ENCODE peak calls at places on chromosomes 7 and 10, in six cellular contexts. X is foreskin keratinocyte, K is AG04449, B is HFF-Myc, P is adrenal gland, L is cardiac fibroblast. D is an unnamed sample.

GRCh38 chr7:111192614-111193053 is 101.7 kb downstream of the LRRN3 start:
- DNase-seq in X (no peak), K (no peak), B (no peak), P (no peak), L (no peak), D (no peak)

GRCh38 chr7:155961241-155962190 is 149.3 kb upstream of the SHH start:
- DNase-seq in X (peak), K (no peak), B (no peak), P (no peak), L (no peak), D (no peak)

GRCh38 chr7:112019932-112020331 is 186.3 kb downstream of the DOCK4 start:
- DNase-seq in X (no peak), K (no peak), B (no peak), P (no peak), L (no peak), D (no peak)

GRCh38 chr7:151110941-151111645 is 24.8 kb downstream of the AGAP3 start:
- DNase-seq in X (no peak), K (no peak), B (no peak), P (peak), L (peak), D (peak)

GRCh38 chr7:79820387-79820786 is 314.2 kb upstream of the GNAI1 start:
- DNase-seq in X (no peak), K (no peak), B (peak), P (peak), L (peak), D (peak)

GRCh38 chr10:119139464-119140067 is 25.9 kb downstream of the SFXN4 start:
- DNase-seq in X (no peak), K (no peak), B (no peak), P (peak), L (peak), D (peak)

GRCh38 chr7:88377421-88377820 is 70.7 kb upstream of the STEAP4 start:
- DNase-seq in X (peak), K (no peak), B (no peak), P (no peak), L (no peak), D (no peak)

GRCh38 chr10:14603539-14604102 is 171.1 kb downstream of the FAM107B start:
- DNase-seq in X (no peak), K (no peak), B (no peak), P (no peak), L (peak), D (no peak)

GRCh38 chr10:28241766-28242399 is 61.0 kb downstream of the MPP7 start:
- DNase-seq in X (no peak), K (no peak), B (peak), P (peak), L (peak), D (peak)

GRCh38 chr10:132893090-132893489 is 49.3 kb downstream of the CFAP46 start:
- DNase-seq in X (no peak), K (no peak), B (no peak), P (no peak), L (peak), D (no peak)

GRCh38 chr10:115706482-115707076 is 566.4 kb downstream of the GFRA1 start:
- DNase-seq in X (no peak), K (no peak), B (peak), P (no peak), L (peak), D (peak)

GRCh38 chr10:43402880-43403452 is 6.0 kb downstream of the HNRNPF start:
- DNase-seq in X (no peak), K (no peak), B (no peak), P (no peak), L (no peak), D (no peak)

GRCh38 chr10:62230344-62231138 is 38.1 kb downstream of the RTKN2 start:
- DNase-seq in X (no peak), K (no peak), B (no peak), P (no peak), L (peak), D (peak)

GRCh38 chr10:92849234-92849525 is 860 bp downstream of the EXOC6 start:
- DNase-seq in X (no peak), K (no peak), B (no peak), P (peak), L (peak), D (no peak)

GRCh38 chr7:849781-850180 is 17.5 kb downstream of the SUN1 start:
- DNase-seq in X (no peak), K (no peak), B (no peak), P (no peak), L (no peak), D (no peak)

GRCh38 chr10:71342850-71343773 is 24.1 kb downstream of the SLC29A3 start:
- DNase-seq in X (no peak), K (no peak), B (no peak), P (no peak), L (no peak), D (peak)

GRCh38 chr10:89091501-89091900 is 100.9 kb downstream of the FAS start:
- DNase-seq in X (no peak), K (no peak), B (no peak), P (no peak), L (peak), D (peak)

GRCh38 chr10:96509017-96509641 is 4.6 kb downstream of the TLL2 start:
- DNase-seq in X (peak), K (peak), B (no peak), P (no peak), L (peak), D (peak)

GRCh38 chr10:2111936-2112335 is 374.6 kb upstream of the ADARB2 start:
- DNase-seq in X (peak), K (no peak), B (no peak), P (no peak), L (peak), D (peak)

GRCh38 chr10:12337973-12338372 is 11.4 kb upstream of the CAMK1D start:
- DNase-seq in X (no peak), K (no peak), B (no peak), P (no peak), L (no peak), D (peak)

GRCh38 chr10:132446661-132447445 is 49.9 kb downstream of the PWWP2B start:
- DNase-seq in X (peak), K (no peak), B (no peak), P (peak), L (peak), D (peak)

GRCh38 chr7:7970620-7971307 is 2.2 kb downstream of the GLCCI1 start:
- DNase-seq in X (no peak), K (no peak), B (no peak), P (no peak), L (peak), D (peak)

GRCh38 chr7:144391823-144392255 is 11.7 kb downstream of the NOBOX start:
- DNase-seq in X (no peak), K (no peak), B (peak), P (peak), L (peak), D (peak)

GRCh38 chr7:37083311-37084096 is 359.2 kb upstream of the AOAH start:
- DNase-seq in X (no peak), K (peak), B (no peak), P (no peak), L (peak), D (peak)

GRCh38 chr10:77987671-77988070 is 41.6 kb downstream of the POLR3A start:
- DNase-seq in X (no peak), K (no peak), B (no peak), P (no peak), L (no peak), D (no peak)

GRCh38 chr10:25766213-25766612 is 167.8 kb upstream of the MYO3A start:
- DNase-seq in X (no peak), K (no peak), B (no peak), P (no peak), L (no peak), D (no peak)

GRCh38 chr10:25766687-25767221 is 167.3 kb upstream of the MYO3A start:
- DNase-seq in X (no peak), K (no peak), B (no peak), P (no peak), L (no peak), D (no peak)

GRCh38 chr10:25768167-25768566 is 165.9 kb upstream of the MYO3A start:
- DNase-seq in X (no peak), K (no peak), B (no peak), P (no peak), L (no peak), D (no peak)
- TF ChIP-seq CTCF in X (no peak), K (no peak), B (no peak), P (no peak), L (no peak), D (no peak)

GRCh38 chr10:18583575-18584270 is 67.7 kb downstream of the NSUN6 start:
- DNase-seq in X (no peak), K (no peak), B (no peak), P (no peak), L (peak), D (peak)
- TF ChIP-seq CTCF in X (peak), K (no peak), B (peak), P (peak), L (peak), D (peak)

GRCh38 chr7:30625283-30625682 is 30.6 kb downstream of the GARS1 start:
- DNase-seq in X (no peak), K (no peak), B (no peak), P (no peak), L (no peak), D (no peak)
- TF ChIP-seq CTCF in X (peak), K (no peak), B (no peak), P (no peak), L (no peak), D (no peak)

GRCh38 chr10:25557136-25557535 is 376.9 kb upstream of the MYO3A start:
- DNase-seq in X (no peak), K (no peak), B (no peak), P (no peak), L (peak), D (peak)

GRCh38 chr10:25556457-25556856 is 377.6 kb upstream of the MYO3A start:
- DNase-seq in X (peak), K (no peak), B (no peak), P (no peak), L (peak), D (no peak)

GRCh38 chr10:25552283-25552919 is 377.6 kb downstream of the GPR158 start:
- DNase-seq in X (no peak), K (no peak), B (no peak), P (no peak), L (peak), D (no peak)

GRCh38 chr10:25561761-25562160 is 372.3 kb upstream of the MYO3A start:
- DNase-seq in X (no peak), K (no peak), B (no peak), P (no peak), L (no peak), D (no peak)

GRCh38 chr10:25555865-25556264 is 378.2 kb upstream of the MYO3A start:
- DNase-seq in X (no peak), K (no peak), B (no peak), P (no peak), L (no peak), D (no peak)
- TF ChIP-seq CTCF in X (no peak), K (no peak), B (no peak), P (no peak), L (no peak), D (no peak)

GRCh38 chr10:87579563-87579962 is 74.9 kb downstream of the MINPP1 start:
- DNase-seq in X (no peak), K (no peak), B (no peak), P (no peak), L (peak), D (peak)

GRCh38 chr10:87575851-87576250 is 71.2 kb downstream of the MINPP1 start:
- DNase-seq in X (no peak), K (no peak), B (no peak), P (no peak), L (no peak), D (no peak)

GRCh38 chr10:87578799-87579401 is 74.2 kb downstream of the MINPP1 start:
- DNase-seq in X (no peak), K (no peak), B (no peak), P (no peak), L (peak), D (peak)

DNA sequence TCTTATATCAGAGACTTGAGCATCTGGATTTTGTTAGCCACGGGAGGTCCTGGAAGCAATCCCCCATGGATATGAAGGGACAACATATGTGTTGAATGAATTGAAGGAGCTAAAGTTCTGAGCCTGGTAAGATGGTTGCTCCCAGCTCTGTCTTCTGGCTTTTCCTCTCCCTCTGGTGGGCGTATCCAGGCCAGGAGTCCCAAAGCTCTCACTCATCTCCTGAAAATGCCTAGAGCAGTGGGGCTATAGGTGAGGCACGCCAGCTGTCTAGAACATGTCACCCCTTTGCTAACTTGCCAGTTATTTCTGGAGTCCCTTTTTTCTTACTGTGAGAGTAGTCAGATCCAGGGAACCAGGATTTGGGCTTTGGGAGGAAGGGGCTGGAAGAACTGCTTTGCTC is 73.5 kb downstream of the MINPP1 start:
- DNase-seq in X (no peak), K (no peak), B (no peak), P (no peak), L (no peak), D (no peak)
- TF ChIP-seq CTCF in X (no peak), K (no peak), B (no peak), P (no peak), L (no peak), D (no peak)

GRCh38 chr7:76216683-76217082 is 15.0 kb downstream of the SRRM3 start:
- DNase-seq in X (no peak), K (no peak), B (no peak), P (no peak), L (no peak), D (no peak)

GRCh38 chr7:76222839-76223238 is 21.1 kb downstream of the SRRM3 start:
- DNase-seq in X (no peak), K (no peak), B (no peak), P (no peak), L (no peak), D (no peak)

GRCh38 chr7:76222333-76222732 is 20.6 kb downstream of the SRRM3 start:
- DNase-seq in X (no peak), K (no peak), B (no peak), P (no peak), L (no peak), D (no peak)

GRCh38 chr7:76220185-76221057 is 18.7 kb downstream of the SRRM3 start:
- DNase-seq in X (no peak), K (no peak), B (no peak), P (peak), L (peak), D (peak)

GRCh38 chr7:76217942-76218566 is 16.4 kb downstream of the SRRM3 start:
- DNase-seq in X (no peak), K (no peak), B (no peak), P (no peak), L (no peak), D (no peak)
- TF ChIP-seq CTCF in X (no peak), K (no peak), B (no peak), P (no peak), L (no peak), D (no peak)

GRCh38 chr10:87916515-87916914 is 53.1 kb downstream of the PTEN start:
- DNase-seq in X (peak), K (no peak), B (no peak), P (no peak), L (no peak), D (no peak)

GRCh38 chr10:87915989-87916388 is 52.6 kb downstream of the PTEN start:
- DNase-seq in X (no peak), K (no peak), B (peak), P (no peak), L (peak), D (peak)

GRCh38 chr10:87913170-87913921 is 49.9 kb downstream of the PTEN start:
- DNase-seq in X (no peak), K (no peak), B (no peak), P (no peak), L (no peak), D (peak)

GRCh38 chr10:87918254-87918859 is 54.9 kb downstream of the PTEN start:
- DNase-seq in X (no peak), K (no peak), B (no peak), P (no peak), L (no peak), D (no peak)

GRCh38 chr10:87915406-87915805 is 52.0 kb downstream of the PTEN start:
- DNase-seq in X (no peak), K (no peak), B (no peak), P (no peak), L (no peak), D (no peak)
- TF ChIP-seq CTCF in X (no peak), K (no peak), B (no peak), P (no peak), L (no peak), D (no peak)

DNA sequence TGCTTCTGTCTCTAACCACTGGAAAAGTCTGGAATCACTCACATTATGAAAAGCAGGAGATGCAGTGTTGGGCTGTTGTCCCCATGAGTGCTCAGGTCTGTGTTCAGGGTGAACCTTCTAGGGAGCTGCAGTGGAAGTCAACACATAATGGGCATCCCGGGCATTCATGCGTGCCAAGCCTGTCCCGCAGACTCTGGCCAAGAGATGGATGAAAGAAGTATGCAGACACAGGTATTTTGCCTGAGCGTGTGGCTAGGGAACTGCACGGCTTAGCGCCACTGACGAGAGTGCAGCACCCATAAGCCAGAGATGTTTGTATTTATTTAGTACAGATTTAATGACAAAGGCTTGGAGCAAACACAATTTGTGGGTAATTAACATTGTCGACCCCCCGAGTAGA is 84.7 kb downstream of the GPR26 start:
- DNase-seq in X (no peak), K (no peak), B (no peak), P (no peak), L (no peak), D (no peak)
- TF ChIP-seq CTCF in X (no peak), K (no peak), B (no peak), P (no peak), L (no peak), D (no peak)

GRCh38 chr10:73248259-73248724 is 1.2 kb upstream of the DNAJC9 start:
- DNase-seq in X (no peak), K (no peak), B (no peak), P (no peak), L (no peak), D (no peak)

GRCh38 chr10:73252445-73253225 is at the start of gene MRPS16:
- DNase-seq in X (peak), K (peak), B (peak), P (peak), L (peak), D (peak)

GRCh38 chr10:73253226-73253557 is 748 bp upstream of the MRPS16 start:
- DNase-seq in X (no peak), K (no peak), B (no peak), P (no peak), L (no peak), D (no peak)

GRCh38 chr10:73247509-73248258 is 629 bp upstream of the DNAJC9 start:
- DNase-seq in X (no peak), K (no peak), B (no peak), P (no peak), L (no peak), D (no peak)

DNA sequence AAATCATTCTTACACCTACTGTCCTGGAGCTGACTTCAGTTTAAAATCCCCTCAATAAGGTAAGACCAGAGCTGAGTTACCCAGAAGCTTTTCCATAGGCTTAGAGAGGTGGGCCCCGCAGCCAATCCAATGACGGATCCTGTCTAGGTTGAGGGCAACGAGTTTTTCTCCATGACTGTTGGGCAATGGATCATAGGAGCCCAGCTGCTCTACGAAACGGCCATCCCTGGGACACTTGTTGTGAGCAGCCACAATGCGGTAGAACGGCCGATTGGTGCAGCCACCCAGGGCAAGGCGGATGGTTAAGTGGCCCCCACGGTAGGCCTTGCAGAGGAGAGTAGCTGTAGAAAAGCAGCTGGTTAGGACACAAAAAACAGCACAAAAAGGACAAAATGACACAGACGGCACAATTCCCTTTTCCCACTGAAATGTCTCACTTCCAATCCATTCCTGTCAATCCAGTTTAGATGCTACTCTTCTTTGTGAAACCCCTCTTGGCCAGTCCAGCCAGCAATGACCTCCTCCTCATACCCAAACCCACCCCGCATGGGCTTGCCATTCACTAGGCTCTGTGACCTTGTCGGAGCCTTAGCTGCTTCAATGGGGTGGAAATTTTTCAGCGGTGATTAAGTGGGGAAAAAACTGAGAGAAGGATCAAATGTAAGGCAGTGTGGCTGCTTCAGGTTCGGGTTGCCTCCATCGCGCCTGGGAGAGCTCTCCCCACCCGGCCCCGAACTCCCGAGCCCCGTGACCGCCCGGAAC is 580 bp downstream of the MRPS16 start:
- DNase-seq in X (no peak), K (no peak), B (no peak), P (peak), L (peak), D (no peak)
- TF ChIP-seq CTCF in X (no peak), K (no peak), B (no peak), P (no peak), L (no peak), D (no peak)

D was measured in fibroblast of lung.